ENCODE peak calls at places on chromosome 15, in four cellular contexts. S is IMR-90, C is H9, Z is H1. T is an unnamed sample.

GRCh38 chr15:32683906-32684584 is 33.8 kb upstream of the GREM1 start:
- DNase-seq in S (peak), C (no peak), Z (no peak), T (no peak)

GRCh38 chr15:97502038-97502437 is 458.5 kb upstream of the ARRDC4 start:
- DNase-seq in Z (no peak), C (no peak), S (no peak), T (no peak)

GRCh38 chr15:52749250-52749649 is 40.9 kb downstream of the ONECUT1 start:
- DNase-seq in C (no peak), S (no peak), Z (peak), T (peak)

GRCh38 chr15:52361975-52362494 is 66.4 kb upstream of the MYO5C start:
- DNase-seq in C (no peak), S (no peak), Z (no peak), T (no peak)

GRCh38 chr15:25866874-25867273 is 3.7 kb upstream of the ATP10A start:
- DNase-seq in S (no peak), C (no peak), Z (no peak), T (no peak)

GRCh38 chr15:57919754-57920153 is 145.8 kb downstream of the ALDH1A2 start:
- DNase-seq in S (no peak), Z (no peak), C (no peak), T (no peak)

GRCh38 chr15:69893086-69893485 is 204.6 kb downstream of the TLE3 start:
- DNase-seq in C (no peak), S (no peak), Z (no peak), T (no peak)

GRCh38 chr15:50150349-50150748 is 31.3 kb upstream of the ATP8B4 start:
- DNase-seq in Z (no peak), C (no peak), S (no peak), T (no peak)

GRCh38 chr15:47523669-47524068 is 193.6 kb upstream of the SEMA6D start:
- DNase-seq in C (no peak), Z (no peak), S (peak), T (no peak)

GRCh38 chr15:98609144-98609852 is 39.0 kb upstream of the IGF1R start:
- DNase-seq in Z (peak), C (peak), S (peak), T (peak)

GRCh38 chr15:62749036-62749435 is 293.5 kb upstream of the TPM1 start:
- DNase-seq in C (no peak), S (no peak), Z (no peak), T (no peak)
- H2AK5ac ChIP-seq in C (no peak), S (no peak), Z (no peak), T (no peak)

DNA sequence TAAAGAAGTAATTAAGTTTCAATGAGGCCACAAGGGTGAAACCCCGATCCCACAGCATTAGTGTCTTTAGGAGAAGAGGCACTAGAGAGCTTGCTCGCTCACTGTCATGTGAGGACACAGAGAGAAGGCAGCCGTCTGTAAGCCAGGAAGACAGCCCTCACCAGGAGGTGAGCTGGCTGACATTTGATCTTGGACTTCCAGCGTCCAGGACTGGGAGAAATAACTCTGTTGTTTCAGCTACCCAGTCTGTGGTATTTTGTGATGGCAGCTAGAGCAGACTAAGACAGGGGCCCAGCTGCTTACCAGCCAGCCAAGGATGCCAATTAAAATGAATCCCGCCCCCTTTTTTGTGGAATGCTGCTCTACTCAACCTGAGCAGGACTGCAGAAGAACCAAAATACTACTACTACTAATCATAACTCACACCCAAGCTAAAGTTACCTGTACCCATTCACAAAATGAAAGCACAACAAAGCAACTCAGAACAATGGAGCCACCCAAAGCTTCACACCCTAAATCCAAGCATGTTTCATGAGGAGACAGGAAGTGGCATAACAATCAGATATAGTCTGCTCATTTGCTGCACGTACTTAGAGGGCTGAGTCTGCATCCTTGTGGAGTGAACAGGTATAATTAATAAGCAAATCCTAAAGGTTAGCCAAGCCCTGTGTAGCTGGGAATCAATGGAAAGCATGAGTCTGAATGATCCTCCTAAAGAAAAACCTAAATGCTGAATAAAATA is 35.6 kb upstream of the RHCG start:
- DNase-seq in C (no peak), Z (no peak), S (no peak), T (peak)
- H4K5ac ChIP-seq in C (no peak), Z (no peak), S (no peak), T (no peak)

GRCh38 chr15:40252438-40253178 is 13.7 kb downstream of the PAK6 start:
- DNase-seq in C (peak), S (no peak), Z (peak), T (no peak)

GRCh38 chr15:40251455-40252140 is 12.7 kb downstream of the PAK6 start:
- DNase-seq in Z (no peak), C (no peak), S (no peak), T (no peak)

GRCh38 chr15:40254452-40254851 is 15.6 kb downstream of the PAK6 start:
- DNase-seq in C (no peak), S (no peak), Z (no peak), T (no peak)

GRCh38 chr15:40252141-40252437 is 13.2 kb downstream of the PAK6 start:
- DNase-seq in C (no peak), S (no peak), Z (peak), T (no peak)

DNA sequence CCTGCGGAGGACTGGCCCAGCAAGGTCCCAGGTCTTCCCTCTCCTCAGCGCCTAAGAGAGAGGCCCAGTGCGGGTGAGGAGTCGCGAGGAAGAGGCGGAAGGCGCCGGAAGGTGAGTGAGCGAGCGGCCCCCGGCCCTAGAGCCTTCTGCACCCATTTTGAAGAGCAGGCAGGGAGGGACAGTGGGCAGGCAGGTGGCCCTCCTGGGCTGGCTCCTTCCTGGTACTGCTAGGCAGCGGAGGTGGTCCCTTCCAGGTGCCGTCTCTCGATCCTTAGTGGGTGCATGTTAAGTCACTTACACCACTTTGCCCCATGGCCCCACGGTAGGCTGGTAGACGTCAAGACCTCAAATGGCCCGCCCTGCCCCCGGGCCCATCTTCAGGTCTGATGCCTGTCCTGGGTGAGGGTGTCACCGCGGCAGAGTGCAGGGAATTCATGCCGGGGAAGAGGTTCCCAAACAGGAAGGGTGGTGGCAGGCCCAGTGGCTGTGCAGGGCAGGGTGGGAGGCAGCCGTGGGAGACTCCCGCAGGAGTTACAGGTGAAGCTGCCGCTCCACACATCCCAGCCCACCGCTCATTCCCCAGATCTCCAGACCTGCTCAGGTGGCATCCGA is 14.4 kb downstream of the PAK6 start:
- DNase-seq in Z (no peak), S (no peak), C (no peak), T (no peak)
- H2AK5ac ChIP-seq in Z (no peak), S (no peak), C (no peak), T (no peak)

DNA sequence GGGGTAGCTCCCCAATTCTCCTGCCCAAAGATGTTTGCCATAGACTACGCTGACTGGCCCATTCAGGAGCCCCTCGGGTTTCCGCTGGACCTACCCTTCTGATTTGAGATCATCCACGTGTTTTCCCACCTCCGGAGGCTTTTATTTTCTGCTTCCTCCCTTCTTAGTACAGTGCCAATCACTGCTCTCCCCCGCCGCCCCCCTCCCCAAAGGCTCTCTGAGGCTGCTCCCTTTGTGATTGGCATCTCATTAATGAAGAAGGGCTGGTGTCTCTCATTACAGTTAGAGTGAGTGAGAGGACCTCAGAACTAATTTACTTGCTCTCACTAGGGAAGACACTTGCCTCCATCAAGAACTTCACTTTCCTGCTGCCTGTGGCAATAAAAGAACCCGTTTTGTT is 284.7 kb upstream of the ICE2 start:
- DNase-seq in S (no peak), C (no peak), Z (no peak), T (no peak)
- H4K5ac ChIP-seq in S (no peak), C (no peak), Z (no peak), T (no peak)

GRCh38 chr15:67327312-67327711 is 72.7 kb downstream of the IQCH start:
- DNase-seq in Z (no peak), S (no peak), C (no peak), T (no peak)
- H2AK5ac ChIP-seq in Z (no peak), S (no peak), C (no peak), T (no peak)

DNA sequence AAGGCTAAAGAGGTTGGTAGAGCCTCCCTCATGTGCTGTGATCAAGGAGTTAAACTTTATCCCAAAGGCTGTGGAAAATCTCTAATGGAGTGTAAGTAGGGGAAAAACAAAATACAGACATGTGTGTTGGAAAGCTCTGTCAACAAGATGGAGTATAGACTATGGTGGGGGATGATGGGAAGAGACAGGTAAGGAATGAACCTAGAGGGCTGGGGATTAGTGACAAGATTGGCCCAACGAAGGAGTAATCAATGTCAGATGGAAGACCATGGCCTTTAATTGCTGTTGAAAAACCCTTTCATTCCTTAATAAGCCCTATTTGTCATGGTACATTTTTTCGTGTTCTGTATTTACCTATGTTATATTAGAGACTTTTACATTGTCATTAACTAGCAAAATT is 278.6 kb downstream of the SQOR start:
- DNase-seq in Z (no peak), S (no peak), C (no peak), T (no peak)
- H4K5ac ChIP-seq in Z (no peak), S (no peak), C (no peak), T (no peak)

GRCh38 chr15:87929835-87930234 is 326.7 kb downstream of the NTRK3 start:
- DNase-seq in S (no peak), C (no peak), Z (no peak), T (no peak)
- H2AK5ac ChIP-seq in S (no peak), C (no peak), Z (no peak), T (no peak)

GRCh38 chr15:79644091-79644490 is 212.0 kb downstream of the MINAR1 start:
- DNase-seq in S (peak), Z (no peak), C (no peak), T (peak)
- H4K5ac ChIP-seq in S (no peak), Z (no peak), C (no peak), T (no peak)

DNA sequence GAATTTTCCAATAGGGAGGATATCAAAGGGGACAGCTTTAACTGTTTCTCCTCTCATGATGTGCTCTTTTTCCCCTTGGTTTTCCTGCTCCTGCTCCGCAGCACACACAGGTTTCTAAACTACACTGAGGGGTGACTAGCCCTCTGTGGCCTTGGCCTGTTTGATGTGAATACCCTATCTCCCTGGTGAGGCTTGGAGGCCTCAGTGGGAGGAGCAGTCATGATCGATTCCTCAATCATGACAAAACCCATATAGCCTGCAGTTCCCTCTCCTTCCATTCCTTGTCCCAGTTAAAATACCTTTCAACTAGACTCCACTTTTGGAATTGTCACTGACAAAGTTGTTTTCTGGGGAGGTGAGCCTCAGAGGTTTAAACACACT is 24.0 kb upstream of the USP3 start:
- DNase-seq in C (no peak), S (no peak), Z (no peak), T (no peak)
- H2AK5ac ChIP-seq in C (no peak), S (peak), Z (no peak), T (no peak)

GRCh38 chr15:66278061-66278460 is 15.3 kb upstream of the DIS3L start:
- DNase-seq in S (no peak), Z (no peak), C (no peak), T (no peak)
- H4K5ac ChIP-seq in S (no peak), Z (no peak), C (no peak), T (no peak)

T was measured in mesendoderm.